ENCODE peak calls at places on chromosomes 3 and 15, in nine cellular contexts. Q, A, L, N, F, E, P, D and T are unnamed samples.

GRCh38 chr3:52289747-52290595 is 2.3 kb downstream of the GLYCTK start:
- DNase-seq in Q (no peak), A (no peak), L (no peak), N (peak; percentile 65), F (no peak), E (no peak), P (peak; percentile 53), D (no peak), T (no peak)

GRCh38 chr3:186605078-186605477 is 7.8 kb upstream of the AHSG start:
- DNase-seq in Q (no peak), A (no peak), L (no peak), N (no peak), F (no peak), E (no peak), P (no peak), D (no peak), T (no peak)

GRCh38 chr3:133987136-133987535 is 42.6 kb downstream of the SLCO2A1 start:
- DNase-seq in Q (no peak), A (no peak), L (no peak), N (peak; percentile 43), F (no peak), E (no peak), P (peak; percentile 69), D (no peak), T (no peak)

GRCh38 chr15:70477750-70478250 is 285.6 kb downstream of the UACA start:
- DNase-seq in Q (no peak), A (no peak), L (no peak), N (no peak), F (no peak), E (no peak), P (no peak), D (no peak), T (no peak)

GRCh38 chr3:38985981-38986380 is 65.8 kb downstream of the SCN11A start:
- DNase-seq in Q (no peak), A (no peak), L (no peak), N (no peak), F (no peak), E (no peak), P (no peak), D (no peak), T (no peak)

GRCh38 chr3:57048052-57048671 is 12.3 kb upstream of the SPATA12 start:
- DNase-seq in Q (no peak), A (no peak), L (peak; percentile 48), N (peak; percentile 46), F (no peak), E (no peak), P (no peak), D (no peak), T (no peak)

GRCh38 chr3:12273045-12273695 is 15.7 kb upstream of the PPARG start:
- DNase-seq in Q (no peak), A (no peak), L (no peak), N (no peak), F (peak; percentile 72), E (no peak), P (no peak), D (no peak), T (no peak)

GRCh38 chr3:190629088-190629487 is 115.2 kb downstream of the IL1RAP start:
- DNase-seq in Q (no peak), A (no peak), L (no peak), N (no peak), F (no peak), E (no peak), P (no peak), D (no peak), T (no peak)

GRCh38 chr15:66658057-66658456 is 44.0 kb upstream of the SMAD6 start:
- DNase-seq in Q (no peak), A (no peak), L (no peak), N (no peak), F (no peak), E (no peak), P (no peak), D (no peak), T (no peak)

GRCh38 chr3:37801966-37802365 is 59.7 kb upstream of the CTDSPL start:
- DNase-seq in Q (no peak), A (no peak), L (no peak), N (no peak), F (no peak), E (no peak), P (no peak), D (no peak), T (no peak)

GRCh38 chr15:52295421-52295991 is at the start of gene MYO5C:
- DNase-seq in Q (peak; percentile 54), A (no peak), L (peak; percentile 50), N (peak; percentile 90), F (no peak), E (peak; percentile 93), P (peak; percentile 92), D (peak; percentile 20), T (peak; percentile 95)

GRCh38 chr15:36529296-36530011 is 50.0 kb upstream of the CDIN1 start:
- DNase-seq in Q (no peak), A (no peak), L (no peak), N (no peak), F (peak; percentile 20), E (no peak), P (peak; percentile 64), D (peak; percentile 16), T (peak; percentile 13)

GRCh38 chr15:27271258-27271657 is 300.3 kb downstream of the GABRG3 start:
- DNase-seq in Q (no peak), A (no peak), L (peak; percentile 33), N (peak; percentile 90), F (no peak), E (no peak), P (no peak), D (no peak), T (no peak)

GRCh38 chr3:113534365-113534764 is 2.0 kb downstream of the SIDT1 start:
- DNase-seq in Q (no peak), A (no peak), L (no peak), N (no peak), F (no peak), E (no peak), P (no peak), D (no peak), T (no peak)

GRCh38 chr15:40115670-40116093 is 7.0 kb upstream of the BMF start:
- DNase-seq in Q (no peak), A (peak; percentile 62), L (no peak), N (peak; percentile 56), F (peak; percentile 78), E (no peak), P (peak; percentile 88), D (peak; percentile 63), T (peak; percentile 44)

GRCh38 chr3:21919383-21919782 is 168.4 kb upstream of the ZNF385D start:
- DNase-seq in Q (no peak), A (no peak), L (no peak), N (no peak), F (no peak), E (no peak), P (no peak), D (no peak), T (no peak)

GRCh38 chr3:97200387-97200786 is 386.0 kb downstream of the EPHA6 start:
- DNase-seq in Q (no peak), A (no peak), L (no peak), N (no peak), F (no peak), E (no peak), P (no peak), D (no peak), T (no peak)

GRCh38 chr3:188421836-188422540 is 268.0 kb downstream of the LPP start:
- DNase-seq in Q (no peak), A (no peak), L (no peak), N (peak; percentile 7), F (peak; percentile 27), E (no peak), P (no peak), D (no peak), T (no peak)

GRCh38 chr15:45522931-45523331 is 376 bp upstream of the SLC30A4 start:
- DNase-seq in Q (peak; percentile 30), A (peak; percentile 24), L (no peak), N (peak; percentile 52), F (no peak), E (peak; percentile 25), P (peak; percentile 81), D (no peak), T (no peak)

GRCh38 chr3:127544151-127544805 is 46.3 kb downstream of the TPRA1 start:
- DNase-seq in Q (peak; percentile 76), A (peak; percentile 75), L (peak; percentile 64), N (peak; percentile 88), F (peak; percentile 90), E (peak; percentile 80), P (peak; percentile 86), D (peak; percentile 77), T (peak; percentile 69)

GRCh38 chr3:14565791-14566588 is 25.8 kb upstream of the GRIP2 start:
- DNase-seq in Q (no peak), A (peak; percentile 86), L (no peak), N (no peak), F (no peak), E (no peak), P (peak; percentile 89), D (no peak), T (peak; percentile 81)

GRCh38 chr15:55255714-55256113 is 33.9 kb downstream of the RAB27A start:
- DNase-seq in Q (no peak), A (no peak), L (no peak), N (no peak), F (peak; percentile 30), E (no peak), P (no peak), D (no peak), T (no peak)

GRCh38 chr3:108006077-108006675 is 84.7 kb downstream of the CD47 start:
- DNase-seq in Q (no peak), A (no peak), L (no peak), N (no peak), F (no peak), E (no peak), P (peak; percentile 76), D (no peak), T (peak; percentile 54)

GRCh38 chr3:14371573-14372474 is 30.6 kb upstream of the SLC6A6 start:
- DNase-seq in Q (peak; percentile 55), A (peak; percentile 89), L (peak; percentile 72), N (peak; percentile 91), F (peak; percentile 43), E (no peak), P (peak; percentile 81), D (no peak), T (peak; percentile 84)

GRCh38 chr3:4752201-4753072 is 226.8 kb upstream of the BHLHE40 start:
- DNase-seq in Q (no peak), A (no peak), L (no peak), N (peak; percentile 78), F (no peak), E (no peak), P (no peak), D (no peak), T (no peak)

GRCh38 chr15:81061490-81062235 is 60.9 kb downstream of the TLNRD1 start:
- DNase-seq in Q (no peak), A (no peak), L (no peak), N (no peak), F (no peak), E (no peak), P (peak; percentile 17), D (no peak), T (no peak)

GRCh38 chr3:177429066-177429465 is 231.8 kb upstream of the TBL1XR1 start:
- DNase-seq in Q (no peak), A (no peak), L (no peak), N (no peak), F (no peak), E (no peak), P (no peak), D (no peak), T (no peak)

GRCh38 chr3:177538064-177538742 is 340.9 kb upstream of the TBL1XR1 start:
- DNase-seq in Q (no peak), A (no peak), L (no peak), N (no peak), F (no peak), E (no peak), P (no peak), D (no peak), T (peak; percentile 10)